ENCODE peak calls at places on chromosomes 3 and 15, in four cellular contexts. Y is K562, Q is A549, P is HepG2. Z is an unnamed sample.

GRCh38 chr15:80578871-80579270 is 116.2 kb upstream of the ABHD17C start:
- DNase-seq in Y (no peak), Q (no peak), P (no peak), Z (no peak)

GRCh38 chr3:58989173-58989572 is 60.7 kb downstream of the CFAP20DC start:
- DNase-seq in Y (no peak), Q (no peak), P (no peak), Z (no peak)

GRCh38 chr3:33420966-33421365 is 19.2 kb downstream of the UBP1 start:
- DNase-seq in Y (no peak), Q (peak), P (no peak), Z (no peak)

GRCh38 chr3:185756477-185756876 is 68.4 kb downstream of the IGF2BP2 start:
- DNase-seq in Y (no peak), Q (no peak), P (no peak), Z (no peak)

GRCh38 chr15:96701443-96701842 is 370.9 kb downstream of the NR2F2 start:
- DNase-seq in Y (no peak), Q (no peak), P (no peak), Z (no peak)

GRCh38 chr15:40409366-40409765 is 3.8 kb downstream of the IVD start:
- DNase-seq in Y (no peak), Q (no peak), P (no peak), Z (no peak)

GRCh38 chr3:38370861-38371260 is 24.3 kb downstream of the XYLB start:
- DNase-seq in Y (no peak), Q (no peak), P (no peak), Z (no peak)

GRCh38 chr3:120021523-120021922 is 72.7 kb downstream of the GSK3B start:
- DNase-seq in Y (no peak), Q (no peak), P (no peak), Z (no peak)

GRCh38 chr3:13801361-13802214 is 78.3 kb downstream of the WNT7A start:
- DNase-seq in Y (no peak), Q (no peak), P (no peak), Z (no peak)

GRCh38 chr15:57872281-57873010 is 165.9 kb downstream of the POLR2M start:
- DNase-seq in Y (no peak), Q (no peak), P (no peak), Z (no peak)

GRCh38 chr3:71587958-71588357 is 4.4 kb upstream of the FOXP1 start:
- DNase-seq in Y (no peak), Q (no peak), P (no peak), Z (no peak)

GRCh38 chr3:15122398-15122797 is 23.4 kb upstream of the RBSN start:
- DNase-seq in Y (no peak), Q (no peak), P (no peak), Z (no peak)

GRCh38 chr3:64530434-64531049 is 157.3 kb downstream of the ADAMTS9 start:
- DNase-seq in Y (peak), Q (peak), P (peak), Z (peak)

GRCh38 chr3:9810357-9810726 is 280 bp downstream of the TTLL3 start:
- DNase-seq in Y (no peak), Q (no peak), P (no peak), Z (peak)

GRCh38 chr3:138112362-138112761 is 3.0 kb downstream of the DZIP1L start:
- DNase-seq in Y (no peak), Q (no peak), P (no peak), Z (no peak)

GRCh38 chr3:190443257-190443656 is 6.4 kb downstream of the TMEM207 start:
- DNase-seq in Y (no peak), Q (peak), P (peak), Z (no peak)

GRCh38 chr3:190041333-190042041 is 79.2 kb downstream of the P3H2 start:
- DNase-seq in Y (no peak), Q (no peak), P (no peak), Z (no peak)

GRCh38 chr3:194756460-194757355 is 71.0 kb downstream of the FAM43A start:
- DNase-seq in Y (no peak), Q (no peak), P (no peak), Z (no peak)

GRCh38 chr3:14884665-14885064 is 62.7 kb upstream of the NR2C2 start:
- DNase-seq in Y (no peak), Q (no peak), P (no peak), Z (no peak)

GRCh38 chr15:96501362-96501761 is 170.9 kb downstream of the NR2F2 start:
- DNase-seq in Y (no peak), Q (no peak), P (no peak), Z (no peak)

GRCh38 chr3:163476179-163476578 is 1602.1 kb downstream of the SI start:
- DNase-seq in Y (no peak), Q (peak), P (no peak), Z (no peak)

GRCh38 chr3:35393916-35394315 is 245.4 kb upstream of the ARPP21 start:
- DNase-seq in Y (no peak), Q (no peak), P (no peak), Z (no peak)

GRCh38 chr15:92801774-92802464 is 98.2 kb upstream of the CHD2 start:
- DNase-seq in Y (peak), Q (peak), P (peak), Z (no peak)

GRCh38 chr3:54941690-54942362 is 14.0 kb upstream of the LRTM1 start:
- DNase-seq in Y (no peak), Q (no peak), P (no peak), Z (no peak)

GRCh38 chr3:141699349-141699748 is 38.7 kb upstream of the RNF7 start:
- DNase-seq in Y (no peak), Q (no peak), P (no peak), Z (no peak)

GRCh38 chr3:144968951-144969350 is 997.3 kb downstream of the DIPK2A start:
- DNase-seq in Y (no peak), Q (no peak), P (no peak), Z (no peak)

GRCh38 chr15:82046668-82047492 is 1.1 kb upstream of the MEX3B start:
- DNase-seq in Y (peak), Q (peak), P (peak), Z (peak)

GRCh38 chr15:44087578-44088190 is 107.4 kb downstream of the FRMD5 start:
- DNase-seq in Y (no peak), Q (peak), P (no peak), Z (no peak)

GRCh38 chr3:188153949-188154757 is at the start of gene LPP:
- DNase-seq in Y (no peak), Q (peak), P (peak), Z (peak)

GRCh38 chr3:122754867-122755835 is 38.5 kb downstream of the HSPBAP1 start:
- DNase-seq in Y (peak), Q (peak), P (peak), Z (no peak)

GRCh38 chr3:132034486-132035464 is at the start of gene CPNE4:
- DNase-seq in Y (peak), Q (peak), P (peak), Z (peak)

GRCh38 chr3:132033471-132033870 is 1.3 kb downstream of the CPNE4 start:
- DNase-seq in Y (no peak), Q (no peak), P (no peak), Z (no peak)

GRCh38 chr3:132034097-132034485 is 723 bp downstream of the CPNE4 start:
- DNase-seq in Y (no peak), Q (no peak), P (no peak), Z (peak)

GRCh38 chr3:132032959-132033358 is 1.9 kb downstream of the CPNE4 start:
- DNase-seq in Y (no peak), Q (no peak), P (no peak), Z (no peak)

GRCh38 chr3:132029182-132029902 is 5.5 kb downstream of the CPNE4 start:
- DNase-seq in Y (peak), Q (peak), P (peak), Z (peak)
- TF ChIP-seq HMGXB4 in Y (no peak), Q (no peak), P (no peak), Z (no peak)

DNA sequence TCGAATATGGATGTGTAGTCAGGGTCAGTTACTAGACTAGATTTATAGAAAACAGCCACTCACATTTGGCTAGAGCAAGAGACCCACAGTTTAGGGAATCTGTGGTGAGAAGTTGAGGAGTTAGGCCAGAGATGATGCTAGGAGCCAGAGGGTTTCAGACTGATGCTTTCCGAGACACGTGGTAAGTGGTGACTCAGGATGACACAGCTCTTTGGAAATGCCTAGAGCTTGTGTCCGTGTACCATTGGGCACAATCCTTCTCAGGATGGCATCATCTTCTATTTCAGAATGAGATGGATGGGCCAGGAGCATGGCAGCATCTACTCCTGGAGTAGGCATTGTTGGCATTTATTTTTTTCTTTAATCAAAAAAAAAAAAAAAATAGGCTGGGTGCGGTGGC is 28.5 kb downstream of the PTPRG start:
- DNase-seq in Y (no peak), Q (peak), P (no peak), Z (no peak)
- TF ChIP-seq HMGXB4 in Y (no peak), Q (no peak), P (no peak), Z (no peak)

DNA sequence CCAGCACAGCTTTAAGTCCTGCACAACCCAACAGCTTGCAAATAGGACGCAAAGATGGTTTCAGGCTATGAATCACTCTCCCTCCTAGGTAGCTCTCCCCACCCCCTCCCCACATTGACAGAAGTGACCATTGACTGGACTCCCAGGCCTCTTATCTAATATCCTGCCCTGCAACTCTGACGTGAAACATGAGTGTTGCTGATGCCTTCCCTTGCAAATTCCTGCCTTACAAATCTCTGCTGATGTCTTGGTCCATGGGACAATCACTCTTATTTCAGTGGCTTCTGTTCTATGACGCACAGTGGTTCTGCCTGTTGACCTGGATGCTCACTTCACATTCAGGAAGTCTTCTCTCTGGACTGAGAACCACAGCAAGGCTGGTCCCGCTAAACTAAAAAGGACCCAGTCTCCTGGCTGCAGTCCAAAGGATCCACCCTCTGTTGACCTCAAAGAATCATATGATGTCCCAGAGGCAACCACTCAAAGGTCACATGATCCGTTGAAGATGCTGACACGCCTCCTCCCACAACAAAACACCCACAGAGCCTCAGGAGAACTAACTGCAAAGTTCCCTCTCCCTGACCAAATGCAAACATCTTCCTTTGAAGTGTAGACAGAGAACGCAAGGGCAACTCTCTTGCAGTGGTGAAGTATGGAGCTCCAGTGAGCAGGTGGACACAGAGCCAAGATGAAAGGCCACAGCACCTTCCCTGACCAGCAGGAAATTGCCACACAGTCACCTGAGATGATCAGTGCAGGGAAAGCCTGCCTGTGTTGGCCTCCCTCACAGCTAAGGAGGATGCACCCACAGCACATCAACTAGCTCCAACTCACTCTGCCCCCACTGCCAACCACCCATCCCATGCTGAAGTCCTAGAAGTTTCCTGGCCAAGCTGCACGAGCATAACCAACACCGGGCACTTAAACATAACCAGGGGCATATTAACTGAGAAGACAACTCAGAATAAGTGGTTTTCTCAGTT is 112.3 kb downstream of the ADAMTS17 start:
- DNase-seq in Y (no peak), Q (no peak), P (no peak), Z (no peak)
- TF ChIP-seq HMGXB4 in Y (no peak), Q (no peak), P (no peak), Z (no peak)

DNA sequence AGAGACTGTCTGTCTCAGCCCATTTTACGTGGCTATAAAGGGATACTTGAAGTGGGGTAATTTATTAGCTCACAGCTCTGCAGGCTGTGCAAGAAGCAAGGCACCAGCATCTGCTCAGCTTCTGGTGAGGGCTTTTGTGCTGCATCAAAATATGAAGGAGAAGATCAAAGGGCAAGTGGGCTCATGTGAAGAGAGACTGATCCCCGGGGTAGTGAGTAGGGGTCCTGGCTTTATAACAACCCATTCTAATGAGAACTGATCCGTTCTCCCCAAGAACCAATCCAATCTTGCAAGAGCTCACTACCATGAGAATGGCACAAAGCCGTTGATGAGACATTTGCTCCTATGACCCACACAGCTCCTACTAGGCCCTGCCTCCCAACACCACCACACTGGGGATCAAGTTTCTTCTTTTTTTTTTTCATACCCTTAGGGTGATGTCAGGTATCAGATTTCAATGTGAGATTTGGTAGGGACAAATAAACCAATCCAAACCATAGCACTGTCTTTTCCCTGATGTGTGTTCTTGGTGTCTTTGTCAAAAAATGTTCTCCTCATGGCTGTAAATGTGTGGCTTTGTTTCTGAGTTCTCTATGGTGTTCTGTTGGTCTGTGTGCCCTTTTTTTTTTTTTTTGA is 63.3 kb downstream of the IQGAP1 start:
- DNase-seq in Y (no peak), Q (peak), P (no peak), Z (no peak)
- TF ChIP-seq HMGXB4 in Y (no peak), Q (no peak), P (no peak), Z (no peak)

GRCh38 chr15:52382647-52383046 is 87.0 kb upstream of the MYO5C start:
- DNase-seq in Y (no peak), Q (no peak), P (no peak), Z (no peak)

GRCh38 chr15:52385670-52386069 is 90.1 kb upstream of the MYO5C start:
- DNase-seq in Y (no peak), Q (no peak), P (no peak), Z (no peak)

GRCh38 chr15:52379395-52380111 is 83.9 kb upstream of the MYO5C start:
- DNase-seq in Y (no peak), Q (no peak), P (no peak), Z (no peak)

GRCh38 chr15:52378746-52379394 is 83.3 kb upstream of the MYO5C start:
- DNase-seq in Y (no peak), Q (no peak), P (no peak), Z (no peak)

DNA sequence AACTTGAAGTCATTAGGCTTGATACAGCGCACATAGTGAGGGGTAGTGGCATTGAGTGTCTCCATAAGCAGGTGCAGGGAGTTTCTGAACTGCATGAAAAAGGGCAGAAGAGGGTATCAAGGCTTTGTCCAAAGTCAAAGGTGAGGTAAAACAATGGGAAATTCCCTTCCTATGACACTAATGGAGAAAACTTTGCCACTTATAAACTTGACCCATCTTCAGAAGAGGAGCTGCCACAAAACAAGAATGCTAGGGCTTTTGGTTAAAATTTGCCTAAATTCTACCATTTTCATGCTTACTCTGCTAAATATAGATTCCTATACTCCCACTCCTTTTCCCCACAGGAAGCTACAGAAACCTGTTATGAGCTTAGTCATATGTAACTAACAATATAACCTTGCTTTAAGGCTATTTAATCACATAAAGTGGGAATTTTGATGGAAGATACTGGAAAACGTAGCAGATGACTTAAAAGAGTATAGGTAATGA is 87.5 kb upstream of the MYO5C start:
- DNase-seq in Y (no peak), Q (no peak), P (no peak), Z (no peak)
- TF ChIP-seq HMGXB4 in Y (no peak), Q (no peak), P (no peak), Z (no peak)

DNA sequence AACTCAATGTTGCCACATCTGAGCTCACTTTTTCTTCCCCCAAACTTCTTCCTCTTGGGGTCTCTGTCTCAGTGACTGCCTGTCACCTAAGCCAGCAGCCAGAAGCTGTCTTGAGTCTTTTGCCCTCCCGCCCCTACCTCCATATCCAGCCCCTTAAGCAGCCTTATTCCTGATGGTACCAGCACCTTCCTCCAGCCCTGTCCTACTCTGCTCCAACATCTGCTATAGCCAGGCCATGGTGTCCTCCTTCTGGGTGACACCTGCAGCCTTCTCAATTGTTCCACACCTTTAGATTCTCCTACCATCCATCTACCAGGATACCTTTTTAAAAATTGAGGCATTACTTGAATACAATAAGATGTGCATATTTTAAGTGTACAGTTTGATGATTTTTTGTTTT is 53.8 kb downstream of the EPHB3 start:
- DNase-seq in Y (no peak), Q (no peak), P (no peak), Z (no peak)
- TF ChIP-seq HMGXB4 in Y (no peak), Q (no peak), P (no peak), Z (no peak)

GRCh38 chr3:69205385-69205784 is 83.0 kb upstream of the LMOD3 start:
- DNase-seq in Y (no peak), Q (no peak), P (no peak), Z (no peak)

GRCh38 chr3:69207036-69207435 is 84.6 kb upstream of the LMOD3 start:
- DNase-seq in Y (no peak), Q (no peak), P (no peak), Z (no peak)

GRCh38 chr3:69203631-69204314 is 81.4 kb upstream of the LMOD3 start:
- DNase-seq in Y (no peak), Q (no peak), P (no peak), Z (no peak)

GRCh38 chr3:69201658-69202057 is 79.3 kb upstream of the LMOD3 start:
- DNase-seq in Y (no peak), Q (no peak), P (no peak), Z (no peak)

GRCh38 chr3:69204315-69204957 is 82.0 kb upstream of the LMOD3 start:
- DNase-seq in Y (no peak), Q (peak), P (peak), Z (no peak)
- TF ChIP-seq HMGXB4 in Y (no peak), Q (no peak), P (no peak), Z (no peak)

GRCh38 chr3:105965384-105965783 is 96.6 kb upstream of the CBLB start:
- DNase-seq in Y (no peak), Q (no peak), P (no peak), Z (no peak)

GRCh38 chr3:105967117-105967516 is 98.3 kb upstream of the CBLB start:
- DNase-seq in Y (no peak), Q (peak), P (no peak), Z (no peak)

GRCh38 chr3:105972069-105972468 is 103.3 kb upstream of the CBLB start:
- DNase-seq in Y (no peak), Q (no peak), P (no peak), Z (no peak)

GRCh38 chr3:105974381-105974780 is 105.6 kb upstream of the CBLB start:
- DNase-seq in Y (no peak), Q (no peak), P (no peak), Z (no peak)

GRCh38 chr3:105970283-105970682 is 101.5 kb upstream of the CBLB start:
- DNase-seq in Y (no peak), Q (peak), P (no peak), Z (peak)
- TF ChIP-seq HMGXB4 in Y (no peak), Q (no peak), P (no peak), Z (no peak)

DNA sequence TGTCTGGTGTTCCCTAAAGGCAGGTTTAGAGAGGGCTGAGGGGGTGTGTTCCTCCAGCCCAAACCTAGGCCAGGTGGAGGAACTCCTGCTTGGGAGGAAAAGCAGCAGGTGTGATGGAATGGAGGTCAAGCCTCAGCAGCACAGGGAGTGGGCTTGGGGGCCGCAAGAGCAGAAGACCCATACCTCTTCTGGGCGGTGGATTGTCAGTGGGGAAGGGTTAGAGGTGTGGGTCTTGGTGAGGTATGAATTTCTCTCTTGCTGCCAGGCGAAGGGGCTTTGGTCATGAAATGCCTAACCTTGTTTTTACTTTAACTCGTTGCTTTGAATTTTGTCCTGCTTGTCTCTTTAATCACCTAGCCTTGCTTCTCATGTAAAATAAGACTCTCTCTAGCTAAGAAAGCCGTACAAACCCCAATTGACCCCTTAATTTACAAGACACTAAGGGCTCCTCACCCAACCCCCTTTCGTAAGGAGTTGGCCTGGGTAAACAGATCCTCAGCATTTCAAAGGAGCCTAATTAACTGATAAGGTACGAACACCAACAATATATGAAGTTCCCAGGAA is 38.9 kb downstream of the DHX30 start:
- DNase-seq in Y (no peak), Q (no peak), P (no peak), Z (no peak)
- TF ChIP-seq HMGXB4 in Y (no peak), Q (no peak), P (no peak), Z (no peak)

GRCh38 chr3:17749705-17750293 is 7.4 kb upstream of the TBC1D5 start:
- DNase-seq in Y (no peak), Q (no peak), P (no peak), Z (no peak)
- TF ChIP-seq HMGXB4 in Y (no peak), Q (no peak), P (no peak), Z (no peak)